ENCODE peak calls at places on chromosome 7, in four cellular contexts. One of them, this sample, is unnamed.

GRCh38 chr7:91784469-91784868 is 96.0 kb downstream of the MTERF1 start:
- DNase-seq in fibroblast of lung: peak
- DNase-seq in heart left ventricle: no peak
- DNase-seq in MM.1S: peak
- DNase-seq in this sample: peak

GRCh38 chr7:48140001-48140681 is 31.1 kb upstream of the ABCA13 start:
- DNase-seq in fibroblast of lung: peak
- DNase-seq in heart left ventricle: no peak
- DNase-seq in MM.1S: peak
- DNase-seq in this sample: no peak

GRCh38 chr7:148142660-148143248 is 447.8 kb upstream of the C7orf33 start:
- DNase-seq in fibroblast of lung: no peak
- DNase-seq in heart left ventricle: no peak
- DNase-seq in MM.1S: peak
- DNase-seq in this sample: no peak

GRCh38 chr7:1533569-1534329 is 3.2 kb downstream of the MAFK start:
- DNase-seq in fibroblast of lung: peak
- DNase-seq in heart left ventricle: peak
- DNase-seq in MM.1S: no peak
- DNase-seq in this sample: peak

GRCh38 chr7:71479231-71479630 is 347.3 kb downstream of the GALNT17 start:
- DNase-seq in fibroblast of lung: no peak
- DNase-seq in heart left ventricle: no peak
- DNase-seq in MM.1S: no peak
- DNase-seq in this sample: no peak

GRCh38 chr7:137625197-137625596 is 221.6 kb downstream of the DGKI start:
- DNase-seq in fibroblast of lung: no peak
- DNase-seq in heart left ventricle: no peak
- DNase-seq in MM.1S: no peak
- DNase-seq in this sample: no peak

GRCh38 chr7:101278461-101279292 is 33.8 kb upstream of the FIS1 start:
- DNase-seq in fibroblast of lung: no peak
- DNase-seq in heart left ventricle: no peak
- DNase-seq in MM.1S: no peak
- DNase-seq in this sample: no peak

GRCh38 chr7:148819697-148820332 is 64.3 kb downstream of the EZH2 start:
- DNase-seq in fibroblast of lung: peak
- DNase-seq in heart left ventricle: no peak
- DNase-seq in MM.1S: no peak
- DNase-seq in this sample: no peak

GRCh38 chr7:92723978-92724377 is 112.4 kb downstream of the CDK6 start:
- DNase-seq in fibroblast of lung: no peak
- DNase-seq in heart left ventricle: peak
- DNase-seq in MM.1S: no peak
- DNase-seq in this sample: no peak

GRCh38 chr7:91826377-91826776 is 54.1 kb downstream of the MTERF1 start:
- DNase-seq in fibroblast of lung: peak
- DNase-seq in heart left ventricle: no peak
- DNase-seq in MM.1S: no peak
- DNase-seq in this sample: no peak

GRCh38 chr7:155073922-155074321 is 3.8 kb downstream of the HTR5A start:
- DNase-seq in fibroblast of lung: no peak
- DNase-seq in heart left ventricle: no peak
- DNase-seq in MM.1S: no peak
- DNase-seq in this sample: no peak
- TF ChIP-seq CTCF in fibroblast of lung: no peak
- TF ChIP-seq CTCF in heart left ventricle: no peak
- TF ChIP-seq CTCF in MM.1S: no peak
- TF ChIP-seq CTCF in this sample: no peak

GRCh38 chr7:95545666-95546065 is 50.6 kb downstream of the PDK4 start:
- DNase-seq in fibroblast of lung: no peak
- DNase-seq in heart left ventricle: no peak
- DNase-seq in MM.1S: no peak
- DNase-seq in this sample: no peak
- H3K4me3 ChIP-seq in fibroblast of lung: no peak
- H3K4me3 ChIP-seq in heart left ventricle: peak
- H3K4me3 ChIP-seq in MM.1S: peak
- H3K4me3 ChIP-seq in this sample: no peak

GRCh38 chr7:134612197-134612596 is 34.5 kb upstream of the BPGM start:
- DNase-seq in fibroblast of lung: no peak
- DNase-seq in heart left ventricle: no peak
- DNase-seq in MM.1S: peak
- DNase-seq in this sample: no peak
- TF ChIP-seq CTCF in fibroblast of lung: no peak
- TF ChIP-seq CTCF in heart left ventricle: no peak
- TF ChIP-seq CTCF in MM.1S: peak
- TF ChIP-seq CTCF in this sample: no peak

DNA sequence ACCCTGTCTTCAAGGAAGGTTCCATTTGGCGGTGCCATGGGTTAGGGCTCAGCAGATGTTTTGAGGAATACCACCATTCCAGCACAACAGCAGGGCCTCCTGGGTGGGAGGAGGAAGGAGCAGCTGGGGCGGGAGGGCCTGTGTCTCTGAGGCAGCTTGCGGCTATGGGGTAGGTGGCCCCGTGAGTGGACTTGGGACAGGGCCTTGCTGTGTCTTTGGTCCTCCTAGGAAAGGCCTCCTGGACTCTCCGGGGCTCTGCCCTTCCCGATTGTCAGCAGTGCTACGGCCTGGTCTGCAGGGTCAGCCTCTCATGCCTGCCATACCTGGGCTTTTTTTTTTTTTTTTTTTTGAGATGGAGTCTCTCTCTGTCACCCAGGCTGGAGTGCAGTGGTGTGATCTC is 96.7 kb downstream of the PAXIP1 start:
- DNase-seq in fibroblast of lung: no peak
- DNase-seq in heart left ventricle: no peak
- DNase-seq in MM.1S: no peak
- DNase-seq in this sample: no peak
- H3K4me3 ChIP-seq in fibroblast of lung: no peak
- H3K4me3 ChIP-seq in heart left ventricle: no peak
- H3K4me3 ChIP-seq in MM.1S: no peak
- H3K4me3 ChIP-seq in this sample: no peak